ENCODE peak calls at places on chromosomes 5 and 9, in six cellular contexts. Z, E, N, C, V and J are unnamed samples.

GRCh38 chr9:130425741-130426466 is 18.9 kb upstream of the ASS1 start:
- DNase-seq in V (no peak), E (no peak), N (peak; percentile 29), Z (no peak), C (no peak), J (no peak)

GRCh38 chr5:173831196-173831914 is 56.8 kb upstream of the CPEB4 start:
- DNase-seq in Z (no peak), N (no peak), C (no peak), V (no peak), E (no peak), J (no peak)

GRCh38 chr9:17520264-17521058 is 58.4 kb upstream of the SH3GL2 start:
- DNase-seq in Z (no peak), V (no peak), N (peak; percentile 32), C (no peak), E (peak; percentile 32), J (no peak)

GRCh38 chr9:89418112-89418872 is 79.6 kb downstream of the SEMA4D start:
- DNase-seq in Z (no peak), N (no peak), C (no peak), E (no peak), V (no peak), J (no peak)

GRCh38 chr9:93332317-93332716 is 119.2 kb upstream of the FAM120A start:
- DNase-seq in E (no peak), Z (no peak), C (no peak), V (no peak), N (no peak), J (no peak)

GRCh38 chr5:10635861-10636350 is 72.0 kb downstream of the ANKRD33B start:
- DNase-seq in C (no peak), V (no peak), E (no peak), Z (no peak), N (no peak), J (no peak)

GRCh38 chr5:65434122-65434521 is 47.6 kb downstream of the ADAMTS6 start:
- DNase-seq in Z (no peak), E (no peak), C (no peak), N (no peak), V (no peak), J (no peak)

GRCh38 chr9:136957901-136958300 is 5.8 kb downstream of the LCN12 start:
- DNase-seq in V (no peak), Z (no peak), E (no peak), C (no peak), N (no peak), J (no peak)

GRCh38 chr5:142845402-142845901 is 75.3 kb downstream of the ARHGAP26 start:
- DNase-seq in E (no peak), V (no peak), Z (no peak), C (no peak), N (no peak), J (no peak)

GRCh38 chr5:122967085-122967484 is 69.4 kb downstream of the PPIC start:
- DNase-seq in E (no peak), C (no peak), Z (no peak), N (no peak), V (no peak), J (no peak)
- H3K23ac ChIP-seq in E (no peak overlapping the region), C (no peak overlapping the region), Z (no peak overlapping the region), N (no peak overlapping the region), V (no peak overlapping the region), J (no peak overlapping the region)

GRCh38 chr5:1299511-1299850 is 4.6 kb upstream of the TERT start:
- DNase-seq in C (no peak), N (peak; percentile 22), Z (no peak), V (no peak), E (no peak), J (no peak)
- H3K14ac ChIP-seq in C (no peak overlapping the region), N (no peak overlapping the region), Z (no peak overlapping the region), V (no peak overlapping the region), E (peak overlapping the region; percentile 38), J (no peak overlapping the region)

GRCh38 chr9:71981944-71982343 is 70.5 kb downstream of the C9orf85 start:
- DNase-seq in E (no peak), Z (no peak), C (no peak), N (no peak), V (no peak), J (no peak)
- H2AK5ac ChIP-seq in E (no peak overlapping the region), Z (no peak overlapping the region), C (no peak overlapping the region), N (no peak overlapping the region), V (no peak overlapping the region), J (no peak overlapping the region)

GRCh38 chr9:135186248-135187164 is 99.0 kb downstream of the OLFM1 start:
- DNase-seq in Z (no peak), C (no peak), N (no peak), V (no peak), E (no peak), J (no peak)
- H3K23ac ChIP-seq in Z (no peak overlapping the region), C (no peak overlapping the region), N (no peak overlapping the region), V (no peak overlapping the region), E (no peak overlapping the region), J (no peak overlapping the region)

GRCh38 chr9:91084896-91085295 is 276.8 kb downstream of the AUH start:
- DNase-seq in Z (no peak), E (no peak), V (no peak), C (no peak), N (no peak), J (no peak)
- H3K14ac ChIP-seq in Z (peak overlapping the region; percentile 45), E (no peak overlapping the region), V (no peak overlapping the region), C (no peak overlapping the region), N (no peak overlapping the region), J (no peak overlapping the region)